ENCODE peak calls at places on chromosomes 5 and 9, in seven cellular contexts. I is RPMI8226; R is effector memory CD4-positive, alpha-beta T cell; G is MV-4-11; A is myocyte; H is lung; P is right cardiac atrium. Z is an unnamed sample.
A peak's percentile ranks its signal among the peaks of the same experiment; 100 is the strongest.

GRCh38 chr9:84228130-84228735 is 112.3 kb downstream of the SLC28A3 start:
- DNase-seq in I (no peak), R (no peak), G (no peak), A (no peak), H (no peak), P (no peak), Z (no peak)

GRCh38 chr5:173689713-173690360 is 73.4 kb upstream of the BOD1 start:
- DNase-seq in I (no peak), R (no peak), G (no peak), A (no peak), H (no peak), P (peak; percentile 59), Z (no peak)

GRCh38 chr5:11072556-11072955 is 311.5 kb upstream of the DAP start:
- DNase-seq in I (no peak), R (no peak), G (no peak), A (no peak), H (no peak), P (no peak), Z (no peak)

GRCh38 chr9:133951265-133951664 is 40.9 kb downstream of the VAV2 start:
- DNase-seq in I (no peak), R (no peak), G (no peak), A (no peak), H (no peak), P (peak; percentile 32), Z (no peak)

GRCh38 chr5:180070726-180071417 is 687 bp downstream of the RNF130 start:
- DNase-seq in I (no peak), R (no peak), G (peak; percentile 50), A (peak; percentile 49), H (peak; percentile 41), P (no peak), Z (no peak)

GRCh38 chr9:117314021-117314420 is 100.8 kb downstream of the ASTN2 start:
- DNase-seq in I (no peak), R (no peak), G (no peak), A (no peak), H (no peak), P (no peak), Z (no peak)

GRCh38 chr9:110007477-110008270 is 200.3 kb downstream of the C9orf152 start:
- DNase-seq in I (no peak), R (no peak), G (no peak), A (no peak), H (no peak), P (no peak), Z (no peak)

GRCh38 chr9:91847576-91847975 is 102.5 kb downstream of the ROR2 start:
- DNase-seq in I (no peak), R (no peak), G (no peak), A (no peak), H (no peak), P (no peak), Z (no peak)

GRCh38 chr5:122492675-122493074 is 180.6 kb downstream of the SNCAIP start:
- DNase-seq in I (peak; percentile 40), R (no peak), G (peak; percentile 23), A (no peak), H (no peak), P (no peak), Z (no peak)

GRCh38 chr5:114367029-114367428 is 5.2 kb downstream of the KCNN2 start:
- DNase-seq in I (no peak), R (no peak), G (peak; percentile 21), A (no peak), H (no peak), P (no peak), Z (no peak)

GRCh38 chr9:113558632-113559502 is 95.3 kb downstream of the RGS3 start:
- DNase-seq in I (no peak), R (no peak), G (no peak), A (peak; percentile 92), H (peak; percentile 61), P (peak; percentile 95), Z (no peak)

GRCh38 chr5:133052317-133053175 is 733 bp downstream of the HSPA4 start:
- DNase-seq in I (peak; percentile 82), R (peak; percentile 42), G (peak; percentile 60), A (peak; percentile 57), H (peak; percentile 62), P (peak; percentile 82), Z (no peak)

GRCh38 chr5:28500511-28500910 is 1462.1 kb upstream of the CDH9 start:
- DNase-seq in I (no peak), R (no peak), G (no peak), A (no peak), H (no peak), P (no peak), Z (no peak)

GRCh38 chr5:135092476-135092875 is 58.4 kb upstream of the PITX1 start:
- DNase-seq in I (no peak), R (no peak), G (no peak), A (no peak), H (no peak), P (no peak), Z (no peak)

GRCh38 chr5:142810081-142810480 is 39.9 kb downstream of the ARHGAP26 start:
- DNase-seq in I (no peak), R (no peak), G (no peak), A (no peak), H (no peak), P (no peak), Z (no peak)

GRCh38 chr5:150637245-150638052 is 3.0 kb upstream of the SYNPO start:
- DNase-seq in I (no peak), R (no peak), G (no peak), A (peak; percentile 90), H (no peak), P (peak; percentile 62), Z (peak; percentile 84)

GRCh38 chr5:944992-945685 is 52.5 kb downstream of the TRIP13 start:
- DNase-seq in I (no peak), R (no peak), G (peak; percentile 12), A (no peak), H (no peak), P (no peak), Z (no peak)

GRCh38 chr9:109315889-109316640 is 4.8 kb downstream of the EPB41L4B start:
- DNase-seq in I (no peak), R (no peak), G (peak; percentile 58), A (peak; percentile 93), H (peak; percentile 88), P (peak; percentile 88), Z (peak; percentile 97)

GRCh38 chr9:106479679-106480078 is 383.3 kb upstream of the ZNF462 start:
- DNase-seq in I (no peak), R (no peak), G (no peak), A (peak; percentile 2), H (no peak), P (no peak), Z (no peak)

GRCh38 chr5:133953568-133954145 is 14.8 kb downstream of the C5orf15 start:
- DNase-seq in I (peak; percentile 51), R (no peak), G (peak; percentile 31), A (no peak), H (no peak), P (no peak), Z (no peak)

GRCh38 chr9:69542942-69543704 is 129.0 kb downstream of the APBA1 start:
- DNase-seq in I (no peak), R (no peak), G (no peak), A (peak; percentile 9), H (no peak), P (peak; percentile 66), Z (no peak)

GRCh38 chr9:35516481-35516880 is 26.6 kb downstream of the RUSC2 start:
- DNase-seq in I (no peak), R (no peak), G (no peak), A (peak; percentile 81), H (no peak), P (no peak), Z (no peak)

Z was measured in retinal pigment epithelial cell.